ENCODE peak calls at places on chromosomes 3 and 15, in four cellular contexts. One of them, this sample, is unnamed.

GRCh38 chr15:34049096-34049495 is 10.1 kb upstream of the AVEN start:
- DNase-seq in LNCaP clone FGC: no peak
- DNase-seq in astrocyte of the spinal cord: peak; percentile 89
- DNase-seq in neural crest cell: no peak
- DNase-seq in this sample: no peak

GRCh38 chr3:89702404-89702803 is 595.0 kb downstream of the EPHA3 start:
- DNase-seq in LNCaP clone FGC: no peak
- DNase-seq in astrocyte of the spinal cord: no peak
- DNase-seq in neural crest cell: no peak
- DNase-seq in this sample: no peak

GRCh38 chr15:58840048-58840447 is 68.9 kb downstream of the MINDY2 start:
- DNase-seq in neural crest cell: no peak
- DNase-seq in LNCaP clone FGC: no peak
- DNase-seq in astrocyte of the spinal cord: no peak
- DNase-seq in this sample: no peak

GRCh38 chr15:89003865-89004725 is 84.2 kb upstream of the ABHD2 start:
- DNase-seq in LNCaP clone FGC: no peak
- DNase-seq in astrocyte of the spinal cord: peak; percentile 64
- DNase-seq in neural crest cell: peak; percentile 25
- DNase-seq in this sample: no peak

GRCh38 chr3:183116051-183116614 is 16.8 kb upstream of the MCCC1 start:
- DNase-seq in LNCaP clone FGC: peak; percentile 74
- DNase-seq in astrocyte of the spinal cord: no peak
- DNase-seq in neural crest cell: peak; percentile 66
- DNase-seq in this sample: peak; percentile 89

GRCh38 chr3:170751894-170752283 is 118.1 kb downstream of the RPL22L1 start:
- DNase-seq in neural crest cell: no peak
- DNase-seq in LNCaP clone FGC: no peak
- DNase-seq in astrocyte of the spinal cord: no peak
- DNase-seq in this sample: no peak

GRCh38 chr3:195771651-195772300 is 40.0 kb downstream of the MUC4 start:
- DNase-seq in astrocyte of the spinal cord: no peak
- DNase-seq in LNCaP clone FGC: no peak
- DNase-seq in neural crest cell: no peak
- DNase-seq in this sample: peak; percentile 15

GRCh38 chr3:143091438-143091837 is 28.1 kb upstream of the CHST2 start:
- DNase-seq in astrocyte of the spinal cord: no peak
- DNase-seq in neural crest cell: no peak
- DNase-seq in LNCaP clone FGC: no peak
- DNase-seq in this sample: no peak

GRCh38 chr15:31464216-31465082 is 137.8 kb downstream of the KLF13 start:
- DNase-seq in neural crest cell: no peak
- DNase-seq in LNCaP clone FGC: no peak
- DNase-seq in astrocyte of the spinal cord: no peak
- DNase-seq in this sample: no peak

GRCh38 chr3:37920156-37920686 is 58.5 kb downstream of the CTDSPL start:
- DNase-seq in astrocyte of the spinal cord: no peak
- DNase-seq in LNCaP clone FGC: no peak
- DNase-seq in neural crest cell: no peak
- DNase-seq in this sample: no peak

GRCh38 chr15:38650936-38651327 is 86.3 kb upstream of the RASGRP1 start:
- DNase-seq in LNCaP clone FGC: no peak
- DNase-seq in astrocyte of the spinal cord: no peak
- DNase-seq in neural crest cell: no peak
- DNase-seq in this sample: no peak

GRCh38 chr15:38646716-38647115 is 82.1 kb upstream of the RASGRP1 start:
- DNase-seq in LNCaP clone FGC: no peak
- DNase-seq in astrocyte of the spinal cord: no peak
- DNase-seq in neural crest cell: no peak
- DNase-seq in this sample: no peak

GRCh38 chr15:38650384-38650783 is 85.8 kb upstream of the RASGRP1 start:
- DNase-seq in neural crest cell: no peak
- DNase-seq in LNCaP clone FGC: no peak
- DNase-seq in astrocyte of the spinal cord: no peak
- DNase-seq in this sample: no peak

GRCh38 chr15:38648116-38648843 is 83.7 kb upstream of the RASGRP1 start:
- DNase-seq in astrocyte of the spinal cord: no peak
- DNase-seq in neural crest cell: no peak
- DNase-seq in LNCaP clone FGC: no peak
- DNase-seq in this sample: no peak

DNA sequence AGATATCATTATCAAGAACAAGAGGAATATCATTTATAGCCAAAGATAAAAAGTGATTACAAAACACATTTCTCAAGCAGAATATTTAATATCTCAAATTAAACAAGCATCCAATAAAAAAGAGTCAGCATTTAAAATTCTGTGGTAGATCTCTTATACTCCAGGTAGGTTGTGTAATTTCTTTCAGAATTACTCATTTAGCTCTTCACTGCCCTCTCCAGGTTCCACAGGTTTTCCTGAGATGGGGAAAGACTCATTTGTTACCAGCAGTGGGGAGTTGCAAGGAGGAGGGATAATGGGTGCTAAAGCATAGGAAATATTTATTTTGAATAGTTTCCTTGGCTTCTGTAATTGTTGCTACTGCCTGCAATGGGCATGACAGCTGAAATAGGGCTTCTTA is 83.1 kb upstream of the RASGRP1 start:
- DNase-seq in neural crest cell: no peak
- DNase-seq in LNCaP clone FGC: no peak
- DNase-seq in astrocyte of the spinal cord: peak; percentile 2
- DNase-seq in this sample: no peak
- TF ChIP-seq CTCF in neural crest cell: peak; percentile 51
- TF ChIP-seq CTCF in LNCaP clone FGC: peak; percentile 65
- TF ChIP-seq CTCF in astrocyte of the spinal cord: peak; percentile 52
- TF ChIP-seq CTCF in this sample: no peak

DNA sequence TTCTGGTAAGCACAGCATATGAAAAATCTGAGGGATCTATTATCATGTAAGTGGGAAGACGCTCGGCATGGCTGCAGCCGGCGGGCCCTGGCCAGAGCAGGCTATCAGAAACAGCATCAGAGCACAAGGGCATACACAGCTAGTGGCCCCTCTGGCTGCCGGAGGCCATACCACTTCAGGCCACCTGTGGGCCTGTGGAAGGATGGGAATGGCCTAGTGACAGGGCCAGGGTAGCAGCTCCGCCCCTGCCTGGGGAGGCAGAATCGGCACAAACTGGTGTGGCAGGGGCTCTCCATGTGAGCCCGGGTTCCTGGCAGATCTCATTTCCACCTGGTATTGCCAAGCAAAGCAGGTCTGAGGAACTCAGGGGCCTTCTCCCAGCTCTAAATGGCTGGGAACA is 46.4 kb downstream of the SH3BP5 start:
- DNase-seq in LNCaP clone FGC: no peak
- DNase-seq in neural crest cell: no peak
- DNase-seq in astrocyte of the spinal cord: no peak
- DNase-seq in this sample: no peak
- TF ChIP-seq CTCF in LNCaP clone FGC: no peak
- TF ChIP-seq CTCF in neural crest cell: no peak
- TF ChIP-seq CTCF in astrocyte of the spinal cord: no peak
- TF ChIP-seq CTCF in this sample: no peak

GRCh38 chr3:65819896-65820295 is 218.8 kb downstream of the MAGI1 start:
- DNase-seq in LNCaP clone FGC: no peak
- DNase-seq in neural crest cell: no peak
- DNase-seq in astrocyte of the spinal cord: no peak
- DNase-seq in this sample: no peak

GRCh38 chr3:65814883-65815578 is 223.7 kb downstream of the MAGI1 start:
- DNase-seq in neural crest cell: no peak
- DNase-seq in LNCaP clone FGC: no peak
- DNase-seq in astrocyte of the spinal cord: no peak
- DNase-seq in this sample: no peak

DNA sequence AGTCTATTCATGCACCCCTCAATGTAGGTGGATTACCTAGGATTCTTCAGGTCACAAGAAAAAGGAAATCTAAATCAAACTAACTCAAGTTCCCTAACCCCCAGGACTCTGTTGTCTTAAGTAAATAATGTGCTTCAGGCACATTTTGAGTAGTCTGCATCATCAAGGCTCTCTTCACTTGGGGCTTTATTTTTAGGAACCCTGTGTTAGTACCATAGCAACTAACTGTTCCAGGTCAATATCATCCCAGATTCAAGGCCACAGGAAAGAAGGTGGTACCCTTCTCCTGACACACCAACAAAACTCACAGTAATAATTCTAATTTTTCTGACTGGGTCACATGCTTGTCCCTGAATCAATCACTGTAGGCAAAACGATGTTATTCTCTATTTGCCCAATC is 218.1 kb downstream of the MAGI1 start:
- DNase-seq in LNCaP clone FGC: no peak
- DNase-seq in neural crest cell: no peak
- DNase-seq in astrocyte of the spinal cord: no peak
- DNase-seq in this sample: no peak
- TF ChIP-seq CTCF in LNCaP clone FGC: no peak
- TF ChIP-seq CTCF in neural crest cell: no peak
- TF ChIP-seq CTCF in astrocyte of the spinal cord: no peak
- TF ChIP-seq CTCF in this sample: no peak

GRCh38 chr3:24199775-24200247 is 254.7 kb downstream of the NR1D2 start:
- DNase-seq in astrocyte of the spinal cord: peak; percentile 30
- DNase-seq in neural crest cell: no peak
- DNase-seq in LNCaP clone FGC: no peak
- DNase-seq in this sample: no peak

GRCh38 chr3:24195504-24196230 is 250.6 kb downstream of the NR1D2 start:
- DNase-seq in LNCaP clone FGC: no peak
- DNase-seq in neural crest cell: no peak
- DNase-seq in astrocyte of the spinal cord: no peak
- DNase-seq in this sample: no peak

GRCh38 chr3:24199305-24199704 is 254.2 kb downstream of the NR1D2 start:
- DNase-seq in astrocyte of the spinal cord: no peak
- DNase-seq in LNCaP clone FGC: no peak
- DNase-seq in neural crest cell: no peak
- DNase-seq in this sample: no peak

GRCh38 chr3:24196526-24196925 is 251.4 kb downstream of the NR1D2 start:
- DNase-seq in neural crest cell: no peak
- DNase-seq in astrocyte of the spinal cord: peak; percentile 34
- DNase-seq in LNCaP clone FGC: no peak
- DNase-seq in this sample: no peak

DNA sequence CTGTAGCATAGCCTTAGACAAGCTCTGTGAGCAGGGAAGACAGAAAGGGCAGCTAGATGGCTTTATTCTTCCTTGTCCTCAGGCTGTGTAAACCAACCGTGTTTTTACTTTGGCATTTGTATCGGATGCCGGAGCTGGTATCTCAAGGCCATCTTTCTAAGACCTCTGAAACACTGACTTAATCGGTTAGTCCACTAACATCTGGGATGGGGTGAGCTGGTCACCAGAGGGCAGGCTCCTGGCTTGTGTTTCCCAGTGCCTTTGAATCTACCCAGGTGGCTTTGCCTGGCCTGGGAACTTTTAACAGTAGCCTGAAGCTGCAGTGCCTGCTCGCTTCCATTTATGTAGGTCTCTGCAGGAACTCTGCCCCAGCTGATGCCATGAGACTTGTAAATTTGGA is 252.7 kb downstream of the NR1D2 start:
- DNase-seq in astrocyte of the spinal cord: no peak
- DNase-seq in neural crest cell: no peak
- DNase-seq in LNCaP clone FGC: no peak
- DNase-seq in this sample: no peak
- TF ChIP-seq CTCF in astrocyte of the spinal cord: no peak
- TF ChIP-seq CTCF in neural crest cell: no peak
- TF ChIP-seq CTCF in LNCaP clone FGC: peak; percentile 6
- TF ChIP-seq CTCF in this sample: no peak

GRCh38 chr15:50046159-50046558 is 72.9 kb downstream of the ATP8B4 start:
- DNase-seq in astrocyte of the spinal cord: no peak
- DNase-seq in LNCaP clone FGC: no peak
- DNase-seq in neural crest cell: no peak
- DNase-seq in this sample: no peak
- TF ChIP-seq CTCF in astrocyte of the spinal cord: no peak
- TF ChIP-seq CTCF in LNCaP clone FGC: no peak
- TF ChIP-seq CTCF in neural crest cell: no peak
- TF ChIP-seq CTCF in this sample: no peak

DNA sequence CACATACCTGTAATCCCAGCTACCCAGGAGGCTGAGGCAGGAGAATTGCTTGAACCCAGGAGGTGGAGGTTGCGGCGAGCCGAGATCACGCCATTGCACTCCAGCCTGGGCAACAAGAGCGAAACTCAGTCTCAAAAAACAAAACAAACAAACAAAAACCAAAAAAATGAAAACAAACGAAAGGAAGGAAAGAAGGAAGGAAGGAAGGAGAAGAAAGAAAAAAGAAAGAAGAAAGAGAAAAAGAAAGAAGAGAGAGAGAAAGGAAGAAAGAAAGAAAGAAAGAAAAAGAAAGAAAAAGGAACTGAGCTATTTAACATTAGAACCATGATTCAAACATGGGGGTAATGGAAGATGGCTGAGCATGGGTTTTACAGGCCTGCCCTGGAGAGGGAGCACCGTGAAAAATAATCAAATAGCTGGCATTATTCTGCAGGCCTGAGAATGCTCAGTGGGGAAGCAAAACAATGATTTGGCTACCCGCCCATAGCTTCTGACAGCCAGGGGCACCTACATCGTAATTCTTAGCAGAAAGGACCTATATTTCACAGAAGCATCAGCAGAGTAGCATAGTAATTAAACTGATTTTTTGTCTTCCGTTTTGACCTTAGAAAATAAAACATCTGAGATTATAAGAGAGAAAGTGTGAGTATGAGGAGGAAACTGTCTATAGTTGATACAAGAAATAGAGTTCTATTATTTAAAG is 37.7 kb downstream of the BFSP2 start:
- DNase-seq in LNCaP clone FGC: no peak
- DNase-seq in astrocyte of the spinal cord: peak; percentile 25
- DNase-seq in neural crest cell: no peak
- DNase-seq in this sample: no peak
- TF ChIP-seq CTCF in LNCaP clone FGC: peak; percentile 25
- TF ChIP-seq CTCF in astrocyte of the spinal cord: no peak
- TF ChIP-seq CTCF in neural crest cell: no peak
- TF ChIP-seq CTCF in this sample: no peak

DNA sequence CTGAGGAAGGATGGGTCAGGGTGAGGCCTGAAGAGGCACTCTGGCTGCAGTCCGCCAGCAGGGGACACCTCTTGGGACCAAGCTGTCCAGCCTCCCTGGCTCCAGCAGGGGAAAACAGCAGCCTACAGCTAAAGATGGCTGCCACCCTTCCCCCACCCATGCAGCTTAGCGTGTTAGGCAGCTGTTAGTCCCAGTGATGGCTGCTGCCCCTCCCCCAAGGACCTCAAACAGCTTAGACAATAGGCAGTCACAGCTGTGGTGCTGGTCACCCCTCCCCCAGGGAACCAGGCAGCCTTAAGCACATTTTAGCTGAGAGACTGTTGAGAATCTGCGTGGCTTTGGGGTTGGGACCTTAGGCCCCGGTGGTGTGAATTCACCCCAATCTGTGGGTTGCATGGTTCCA is 140.4 kb upstream of the CADPS start:
- DNase-seq in neural crest cell: peak; percentile 60
- DNase-seq in LNCaP clone FGC: no peak
- DNase-seq in astrocyte of the spinal cord: no peak
- DNase-seq in this sample: no peak
- TF ChIP-seq CTCF in neural crest cell: no peak
- TF ChIP-seq CTCF in LNCaP clone FGC: no peak
- TF ChIP-seq CTCF in astrocyte of the spinal cord: no peak
- TF ChIP-seq CTCF in this sample: no peak

GRCh38 chr15:29926083-29926388 is 103.8 kb upstream of the TJP1 start:
- DNase-seq in astrocyte of the spinal cord: no peak
- DNase-seq in LNCaP clone FGC: no peak
- DNase-seq in neural crest cell: no peak
- DNase-seq in this sample: no peak
- TF ChIP-seq CTCF in astrocyte of the spinal cord: no peak
- TF ChIP-seq CTCF in LNCaP clone FGC: no peak
- TF ChIP-seq CTCF in neural crest cell: no peak
- TF ChIP-seq CTCF in this sample: no peak